ENCODE peak calls at places on chromosomes 4 and X, in seven cellular contexts. B, N, A, U, V, J and Z are unnamed samples.
A peak's percentile ranks its signal among the peaks of the same experiment; 100 is the strongest.

GRCh38 chr4:107896158-107896645 is 35.1 kb upstream of the CYP2U1 start:
- DNase-seq in B (no peak), N (no peak), A (no peak), U (no peak), V (peak; percentile 90), J (no peak), Z (no peak)

GRCh38 chrX:25226151-25226550 is 210.4 kb upstream of the ARX start:
- DNase-seq in B (no peak), N (no peak), A (no peak), U (no peak), V (no peak), J (no peak), Z (no peak)

GRCh38 chrX:13102636-13103035 is 58.2 kb upstream of the FAM9C start:
- DNase-seq in B (no peak), N (no peak), A (no peak), U (no peak), V (peak; percentile 50), J (no peak), Z (no peak)

GRCh38 chr4:70915048-70915815 is 13.1 kb downstream of the MOB1B start:
- DNase-seq in B (no peak), N (no peak), A (no peak), U (no peak), V (peak; percentile 19), J (no peak), Z (no peak)

GRCh38 chr4:139282375-139283075 is 2.5 kb upstream of the MGARP start:
- DNase-seq in B (no peak), N (no peak), A (no peak), U (no peak), V (peak; percentile 51), J (no peak), Z (no peak)

GRCh38 chrX:119647552-119648420 is 41.6 kb upstream of the NKRF start:
- DNase-seq in B (no peak), N (no peak), A (no peak), U (no peak), V (no peak), J (peak; percentile 24), Z (no peak)

GRCh38 chr4:102430511-102430910 is 70.6 kb upstream of the NFKB1 start:
- DNase-seq in B (no peak), N (no peak), A (no peak), U (no peak), V (peak; percentile 39), J (no peak), Z (no peak)

GRCh38 chr4:6609415-6610079 is 30.9 kb upstream of the MRFAP1 start:
- DNase-seq in B (no peak), N (no peak), A (no peak), U (no peak), V (no peak), J (no peak), Z (no peak)

GRCh38 chr4:184769285-184769825 is 35.5 kb upstream of the CENPU start:
- DNase-seq in B (no peak), N (no peak), A (no peak), U (no peak), V (no peak), J (no peak), Z (no peak)

GRCh38 chr4:2340272-2341061 is 78.0 kb downstream of the ZFYVE28 start:
- DNase-seq in B (no peak), N (peak; percentile 4), A (peak; percentile 30), U (no peak), V (no peak), J (no peak), Z (no peak)

GRCh38 chr4:30952526-30953219 is 232.5 kb downstream of the PCDH7 start:
- DNase-seq in B (no peak), N (no peak), A (no peak), U (no peak), V (no peak), J (no peak), Z (no peak)
- H3K27ac ChIP-seq in B (no peak overlapping the region), N (no peak overlapping the region), A (no peak overlapping the region), U (no peak overlapping the region), V (no peak overlapping the region), J (no peak overlapping the region), Z (no peak overlapping the region)

GRCh38 chr4:65401083-65401482 is 269.2 kb downstream of the EPHA5 start:
- DNase-seq in B (no peak), N (no peak), A (no peak), U (no peak), V (no peak), J (no peak), Z (no peak)
- H3K27ac ChIP-seq in B (no peak overlapping the region), N (no peak overlapping the region), A (no peak overlapping the region), U (no peak overlapping the region), V (no peak overlapping the region), J (no peak overlapping the region), Z (no peak overlapping the region)

GRCh38 chrX:54818221-54818620 is 10.7 kb downstream of the MAGED2 start:
- DNase-seq in B (no peak), N (no peak), A (peak; percentile 36), U (no peak), V (no peak), J (no peak), Z (no peak)
- H3K27ac ChIP-seq in B (no peak overlapping the region), N (no peak overlapping the region), A (no peak overlapping the region), U (no peak overlapping the region), V (peak overlapping the region; percentile 43), J (no peak overlapping the region), Z (no peak overlapping the region)

GRCh38 chr4:168486961-168487820 is 6.9 kb upstream of the DDX60L start:
- DNase-seq in B (no peak), N (no peak), A (no peak), U (no peak), V (peak; percentile 37), J (no peak), Z (no peak)
- H3K27ac ChIP-seq in B (no peak overlapping the region), N (no peak overlapping the region), A (peak overlapping the region; percentile 77), U (peak overlapping the region; percentile 20), V (peak overlapping the region; percentile 97), J (no peak overlapping the region), Z (no peak overlapping the region)

DNA sequence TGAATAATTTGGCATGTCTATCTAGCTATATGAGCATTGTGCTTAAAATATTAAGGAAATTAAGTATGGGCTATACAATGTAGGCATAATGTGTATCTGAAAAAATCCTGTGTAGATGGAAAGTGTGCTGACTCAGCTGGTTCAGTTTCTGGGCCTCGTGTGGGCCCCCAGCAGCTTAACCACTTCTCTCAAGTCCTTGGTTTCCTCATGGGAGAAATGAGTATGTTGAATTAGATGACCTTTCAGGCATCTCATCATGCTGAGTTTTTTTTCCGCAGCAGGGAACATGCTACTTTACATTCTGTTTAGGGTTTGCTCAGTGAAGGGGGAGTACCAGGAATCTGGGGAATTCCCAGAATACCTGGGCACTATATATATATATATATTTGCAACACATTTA is 30.5 kb downstream of the RHOH start:
- DNase-seq in B (no peak), N (no peak), A (no peak), U (no peak), V (no peak), J (no peak), Z (no peak)
- H3K27ac ChIP-seq in B (no peak overlapping the region), N (no peak overlapping the region), A (no peak overlapping the region), U (no peak overlapping the region), V (no peak overlapping the region), J (peak overlapping the region; percentile 74), Z (no peak overlapping the region)

GRCh38 chrX:140180585-140180984 is 215.3 kb upstream of the CXorf66 start:
- DNase-seq in B (no peak), N (no peak), A (no peak), U (no peak), V (peak; percentile 66), J (no peak), Z (no peak)
- H3K27ac ChIP-seq in B (no peak overlapping the region), N (no peak overlapping the region), A (no peak overlapping the region), U (no peak overlapping the region), V (no peak overlapping the region), J (no peak overlapping the region), Z (no peak overlapping the region)

DNA sequence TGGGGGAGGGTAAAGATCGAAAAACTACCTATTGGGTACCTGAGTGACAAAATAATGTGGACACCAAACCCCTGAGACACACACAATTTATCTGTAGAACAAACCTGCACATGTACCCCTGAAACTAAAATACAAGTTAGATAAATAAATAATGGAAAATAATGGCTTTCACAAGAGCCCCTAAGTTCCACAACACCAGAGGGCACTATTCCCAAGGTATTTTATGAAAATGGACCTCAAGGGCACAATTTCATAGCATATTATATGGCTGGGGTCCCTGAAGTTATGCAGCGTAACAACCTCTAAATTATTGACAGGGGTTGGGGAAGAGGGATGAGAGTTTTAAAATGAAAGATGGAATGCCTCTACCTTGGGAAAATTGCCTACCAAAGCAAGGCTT is 81.3 kb upstream of the TMEM33 start:
- DNase-seq in B (no peak), N (no peak), A (no peak), U (no peak), V (no peak), J (no peak), Z (no peak)
- H3K27ac ChIP-seq in B (no peak overlapping the region), N (no peak overlapping the region), A (no peak overlapping the region), U (no peak overlapping the region), V (no peak overlapping the region), J (no peak overlapping the region), Z (no peak overlapping the region)

GRCh38 chr4:25235401-25235800 is 1.6 kb downstream of the PI4K2B start:
- DNase-seq in B (no peak), N (no peak), A (no peak), U (no peak), V (no peak), J (no peak), Z (no peak)
- H3K27ac ChIP-seq in B (no peak overlapping the region), N (peak overlapping the region; percentile 89), A (peak overlapping the region; percentile 99), U (peak overlapping the region; percentile 93), V (no peak overlapping the region), J (peak overlapping the region; percentile 88), Z (no peak overlapping the region)

DNA sequence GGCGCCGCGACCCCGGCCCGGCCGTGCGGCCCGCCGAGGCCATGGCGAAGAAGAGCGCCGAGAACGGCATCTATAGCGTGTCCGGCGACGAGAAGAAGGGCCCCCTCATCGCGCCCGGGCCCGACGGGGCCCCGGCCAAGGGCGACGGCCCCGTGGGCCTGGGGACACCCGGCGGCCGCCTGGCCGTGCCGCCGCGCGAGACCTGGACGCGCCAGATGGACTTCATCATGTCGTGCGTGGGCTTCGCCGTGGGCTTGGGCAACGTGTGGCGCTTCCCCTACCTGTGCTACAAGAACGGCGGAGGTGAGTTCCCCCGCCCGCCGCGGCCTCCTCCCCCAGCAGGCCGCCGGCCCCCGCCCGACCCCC is 791 bp downstream of the SLC6A8 start:
- DNase-seq in B (no peak), N (no peak), A (no peak), U (no peak), V (no peak), J (no peak), Z (no peak)
- H3K27ac ChIP-seq in B (peak overlapping the region; percentile 58), N (peak overlapping the region; percentile 74), A (peak overlapping the region; percentile 88), U (peak overlapping the region; percentile 85), V (no peak overlapping the region), J (no peak overlapping the region), Z (peak overlapping the region; percentile 16)